ENCODE peak calls at places on chromosomes 1 and 21, in five cellular contexts. A is mucosa of descending colon, M is GM06990, E is astrocyte of the cerebellum, F is hepatocyte. K is an unnamed sample.

GRCh38 chr21:44462834-44463200 is 7.5 kb downstream of the LRRC3 start:
- DNase-seq in A (no peak), M (no peak), E (no peak), F (no peak), K (no peak)

GRCh38 chr1:30144831-30145230 is 578.6 kb downstream of the MATN1 start:
- DNase-seq in A (no peak), M (no peak), E (no peak), F (no peak), K (no peak)

GRCh38 chr1:177981186-177981585 is 11.3 kb upstream of the SEC16B start:
- DNase-seq in A (no peak), M (no peak), E (no peak), F (no peak), K (no peak)

GRCh38 chr21:43359081-43359822 is 67.7 kb downstream of the SIK1 start:
- DNase-seq in A (no peak), M (no peak), E (no peak), F (no peak), K (no peak)

GRCh38 chr1:34359411-34359810 is 182.7 kb downstream of the C1orf94 start:
- DNase-seq in A (no peak), M (no peak), E (no peak), F (no peak), K (no peak)

GRCh38 chr1:164707868-164708331 is 148.9 kb downstream of the PBX1 start:
- DNase-seq in A (peak), M (no peak), E (no peak), F (peak), K (no peak)

GRCh38 chr1:227734546-227734857 is 600 bp downstream of the JMJD4 start:
- DNase-seq in A (no peak), M (no peak), E (no peak), F (no peak), K (no peak)

GRCh38 chr1:165717918-165718515 is 19.7 kb upstream of the ALDH9A1 start:
- DNase-seq in A (no peak), M (peak), E (peak), F (peak), K (no peak)

GRCh38 chr21:31334648-31335121 is 9.4 kb downstream of the TIAM1 start:
- DNase-seq in A (no peak), M (no peak), E (no peak), F (no peak), K (no peak)

GRCh38 chr1:111848852-111849545 is 93.3 kb downstream of the DDX20 start:
- DNase-seq in A (no peak), M (no peak), E (no peak), F (no peak), K (no peak)

GRCh38 chr21:34722684-34723300 is 54.0 kb downstream of the CLIC6 start:
- DNase-seq in A (peak), M (no peak), E (no peak), F (no peak), K (no peak)

GRCh38 chr1:221708987-221709386 is 32.9 kb downstream of the DUSP10 start:
- DNase-seq in A (no peak), M (peak), E (peak), F (peak), K (no peak)

GRCh38 chr1:239719642-239720258 is 333.4 kb downstream of the CHRM3 start:
- DNase-seq in A (no peak), M (no peak), E (no peak), F (no peak), K (no peak)

GRCh38 chr1:84303154-84303830 is 1.8 kb downstream of the SAMD13 start:
- DNase-seq in A (no peak), M (no peak), E (no peak), F (no peak), K (no peak)

GRCh38 chr1:186113454-186113853 is 261.6 kb downstream of the TPR start:
- DNase-seq in A (no peak), M (no peak), E (no peak), F (no peak), K (no peak)

GRCh38 chr1:175188936-175189335 is 3.6 kb downstream of the KIAA0040 start:
- DNase-seq in A (no peak), M (peak), E (no peak), F (no peak), K (peak)

GRCh38 chr1:151945725-151946365 is 36.5 kb upstream of the THEM4 start:
- DNase-seq in A (peak), M (peak), E (peak), F (peak), K (no peak)

GRCh38 chr1:13754510-13755103 is 54.6 kb downstream of the PRDM2 start:
- DNase-seq in A (no peak), M (no peak), E (no peak), F (no peak), K (no peak)

GRCh38 chr21:23639726-23640125 is 1967.6 kb downstream of the MRPL39 start:
- DNase-seq in A (no peak), M (no peak), E (no peak), F (no peak), K (no peak)

GRCh38 chr1:11940260-11940921 is 5.9 kb downstream of the PLOD1 start:
- DNase-seq in A (peak), M (no peak), E (no peak), F (peak), K (no peak)

GRCh38 chr1:98898901-98899300 is 105.8 kb downstream of the PLPPR5 start:
- DNase-seq in A (no peak), M (no peak), E (no peak), F (no peak), K (no peak)

GRCh38 chr1:220689696-220690095 is 467 bp upstream of the C1orf115 start:
- DNase-seq in A (no peak), M (no peak), E (no peak), F (no peak), K (no peak)

GRCh38 chr1:68327414-68327813 is 95.1 kb upstream of the WLS start:
- DNase-seq in A (no peak), M (no peak), E (no peak), F (no peak), K (no peak)

GRCh38 chr1:94270801-94271203 is 33.4 kb upstream of the ARHGAP29 start:
- DNase-seq in A (no peak), M (no peak), E (peak), F (no peak), K (no peak)

GRCh38 chr1:8473892-8474300 is 156.0 kb downstream of the SLC45A1 start:
- DNase-seq in A (no peak), M (no peak), E (no peak), F (no peak), K (no peak)

GRCh38 chr1:226365831-226366231 is 42.1 kb downstream of the PARP1 start:
- DNase-seq in A (no peak), M (no peak), E (peak), F (no peak), K (no peak)

GRCh38 chr1:110750446-110751029 is 75.8 kb upstream of the KCNA3 start:
- DNase-seq in A (no peak), M (no peak), E (no peak), F (no peak), K (no peak)

GRCh38 chr1:30840904-30841598 is 67.5 kb downstream of the SDC3 start:
- DNase-seq in A (no peak), M (no peak), E (no peak), F (no peak), K (no peak)

GRCh38 chr1:69992594-69992993 is 212.8 kb downstream of the LRRC40 start:
- DNase-seq in A (no peak), M (no peak), E (no peak), F (no peak), K (no peak)

GRCh38 chr1:56547473-56547872 is 31.9 kb downstream of the PLPP3 start:
- DNase-seq in A (no peak), M (no peak), E (no peak), F (no peak), K (no peak)

GRCh38 chr1:8458607-8459006 is 140.7 kb downstream of the SLC45A1 start:
- DNase-seq in A (no peak), M (no peak), E (no peak), F (no peak), K (no peak)

GRCh38 chr21:19440792-19441494 is 1037.4 kb upstream of the TMPRSS15 start:
- DNase-seq in A (no peak), M (no peak), E (no peak), F (no peak), K (no peak)

GRCh38 chr1:46675549-46676314 is 4.1 kb downstream of the TEX38 start:
- DNase-seq in A (no peak), M (no peak), E (no peak), F (no peak), K (no peak)

GRCh38 chr1:96865731-96866684 is 144.4 kb downstream of the PTBP2 start:
- DNase-seq in A (no peak), M (no peak), E (peak), F (peak), K (no peak)

GRCh38 chr21:25396135-25396711 is 211.1 kb downstream of the MRPL39 start:
- DNase-seq in A (no peak), M (peak), E (no peak), F (no peak), K (peak)

GRCh38 chr1:33985166-33985565 is 121.3 kb downstream of the HMGB4 start:
- DNase-seq in A (no peak), M (no peak), E (peak), F (no peak), K (no peak)

GRCh38 chr21:44298301-44298700 is 1.6 kb upstream of the PFKL start:
- DNase-seq in A (no peak), M (no peak), E (no peak), F (no peak), K (no peak)

GRCh38 chr21:46194374-46195334 is 10.4 kb upstream of the SPATC1L start:
- DNase-seq in A (peak), M (no peak), E (no peak), F (peak), K (no peak)

GRCh38 chr1:209648366-209648765 is 3.9 kb downstream of the LAMB3 start:
- DNase-seq in A (no peak), M (no peak), E (no peak), F (no peak), K (no peak)

GRCh38 chr1:29990304-29990703 is 733.1 kb downstream of the MATN1 start:
- DNase-seq in A (no peak), M (no peak), E (no peak), F (no peak), K (no peak)

GRCh38 chr1:158285756-158286241 is 3.9 kb upstream of the CD1C start:
- DNase-seq in A (no peak), M (peak), E (no peak), F (no peak), K (peak)
- H3K4me3 ChIP-seq in A (no peak), M (peak), E (no peak), F (no peak), K (peak)

DNA sequence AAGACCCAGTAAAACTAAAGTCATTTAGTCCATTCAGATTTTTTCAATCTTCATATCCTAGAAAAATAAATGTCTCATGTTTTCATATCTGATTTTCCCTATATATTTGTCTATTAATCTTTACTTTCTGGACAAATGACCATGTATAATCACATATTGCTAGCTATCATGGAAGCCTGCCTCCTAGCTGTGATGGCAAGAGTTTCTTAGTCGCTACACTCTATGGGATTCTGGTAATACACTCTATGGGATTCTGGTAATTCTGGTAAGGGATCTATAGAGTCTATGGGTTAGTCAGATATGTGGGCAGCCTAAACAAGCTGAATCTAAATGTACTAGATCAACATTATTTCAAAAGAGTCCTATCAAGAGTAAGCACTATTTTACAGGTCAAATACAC is 198.7 kb upstream of the LHX8 start:
- DNase-seq in A (no peak), M (no peak), E (no peak), F (no peak), K (no peak)
- TF ChIP-seq CTCF in A (no peak), M (no peak), E (no peak), F (no peak), K (no peak)

DNA sequence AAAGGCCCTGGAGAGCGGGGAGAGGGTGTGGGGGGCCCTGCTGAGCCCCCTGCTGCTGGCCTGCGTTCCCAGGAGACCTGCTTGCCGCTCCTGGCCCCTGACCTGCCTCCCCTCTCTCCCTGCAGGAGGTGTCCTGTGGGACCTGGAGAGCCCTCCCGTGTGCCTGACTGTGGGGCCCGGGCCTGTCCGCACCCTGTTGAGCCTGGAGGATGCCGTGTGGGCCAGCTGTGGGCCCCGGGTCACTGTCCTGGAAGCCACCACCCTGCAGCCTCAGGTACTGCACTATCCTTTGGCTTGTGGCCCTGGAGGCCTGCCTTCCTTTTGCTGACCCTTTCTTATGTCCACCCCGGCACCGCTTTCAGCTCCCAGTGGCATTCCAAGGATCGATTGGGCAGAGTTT is 90.8 kb upstream of the ACTL8 start:
- DNase-seq in A (no peak), M (no peak), E (no peak), F (no peak), K (no peak)
- H3K4me3 ChIP-seq in A (no peak), M (no peak), E (no peak), F (no peak), K (no peak)

DNA sequence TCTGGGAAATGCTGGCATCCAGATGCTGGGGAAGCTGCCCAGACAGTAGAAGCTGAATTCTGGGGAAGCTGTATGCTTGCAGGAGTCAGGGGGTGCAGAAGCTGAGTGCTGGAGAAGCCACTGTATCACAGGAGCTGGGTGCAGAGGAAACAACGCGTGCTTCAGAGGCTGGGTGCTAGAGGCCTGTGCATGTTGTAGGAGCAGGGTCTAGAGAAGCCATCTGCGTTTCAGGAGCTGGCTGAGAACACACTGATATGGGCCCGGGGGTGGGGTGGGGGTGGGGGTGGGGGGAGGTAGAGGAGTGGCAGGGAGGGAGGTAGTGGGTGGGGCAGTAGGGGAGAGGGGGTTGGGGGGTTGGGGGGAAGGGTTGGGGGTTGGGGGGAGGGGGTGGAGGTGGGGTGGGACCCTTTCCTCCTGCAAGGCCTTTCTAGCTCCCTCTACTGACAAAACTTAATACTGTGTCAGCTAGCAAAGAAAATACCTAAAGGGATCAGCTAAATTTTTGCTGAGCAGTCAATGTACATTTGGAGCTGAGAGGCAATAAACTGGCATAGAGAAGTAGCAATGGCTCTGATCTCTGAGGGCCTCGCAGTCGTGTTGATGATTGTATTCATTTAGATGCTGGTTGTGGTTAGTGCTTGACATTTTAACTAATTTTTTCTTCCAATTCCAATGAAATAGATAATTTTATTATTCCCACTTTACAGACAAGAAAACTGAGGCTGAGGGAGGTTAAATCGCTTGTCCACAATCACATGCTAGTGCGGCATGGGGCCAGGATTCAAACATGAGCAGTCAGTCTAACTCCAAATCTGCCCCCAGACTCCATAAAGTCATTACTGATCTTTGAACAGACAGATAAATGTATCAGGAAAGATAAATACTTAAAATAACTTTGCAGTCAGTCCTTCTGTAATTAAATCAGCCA is 356.9 kb downstream of the DISC1 start:
- DNase-seq in A (no peak), M (no peak), E (no peak), F (no peak), K (no peak)
- TF ChIP-seq CTCF in A (no peak), M (no peak), E (no peak), F (no peak), K (no peak)

DNA sequence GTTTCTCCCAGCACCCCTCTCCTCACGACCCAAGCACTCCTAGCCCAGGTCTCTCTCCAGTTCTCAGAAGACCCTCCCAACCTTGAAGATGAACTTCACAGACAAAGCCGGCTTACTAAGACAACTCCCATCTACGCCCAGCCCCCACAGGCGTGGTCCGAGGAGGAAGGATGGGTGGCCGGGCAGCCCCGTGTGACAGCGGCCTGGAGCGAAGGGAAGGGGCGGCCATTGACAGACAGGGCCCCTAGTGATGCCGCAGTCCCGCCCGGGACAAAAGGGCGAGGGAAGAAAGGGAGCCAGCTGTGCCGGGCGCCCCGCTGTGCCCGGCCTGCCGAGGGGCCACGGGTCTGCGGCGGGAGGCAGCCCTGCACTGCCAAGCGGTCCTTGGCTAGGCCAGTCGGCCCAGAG is 6.9 kb downstream of the PAX7 start:
- DNase-seq in A (no peak), M (no peak), E (no peak), F (no peak), K (no peak)
- H3K4me3 ChIP-seq in A (no peak), M (no peak), E (no peak), F (no peak), K (no peak)

GRCh38 chr1:232953176-232953524 is 2.7 kb downstream of the NTPCR start:
- DNase-seq in A (no peak), M (no peak), E (no peak), F (no peak), K (no peak)
- TF ChIP-seq CTCF in A (no peak), M (no peak), E (no peak), F (no peak), K (no peak)